ENCODE peak calls at places on chromosomes 7 and 10, in four cellular contexts. B is lower lobe of right lung; M is AG04450; Z is CD8-positive, alpha-beta memory T cell. A is an unnamed sample.

GRCh38 chr10:130814610-130815009 is 496.9 kb downstream of the TCERG1L start:
- DNase-seq in B (no peak), M (no peak), Z (no peak), A (no peak)

GRCh38 chr7:49866076-49866735 is 92.8 kb downstream of the VWC2 start:
- DNase-seq in Z (no peak), M (no peak), B (no peak), A (no peak)

GRCh38 chr7:150937848-150938561 is 40.1 kb downstream of the KCNH2 start:
- DNase-seq in M (no peak), Z (no peak), B (peak; percentile 41), A (no peak)

GRCh38 chr10:27088263-27089044 is 11.8 kb downstream of the ANKRD26 start:
- DNase-seq in B (no peak), M (no peak), Z (no peak), A (no peak)

GRCh38 chr7:80014507-80014906 is 120.1 kb upstream of the GNAI1 start:
- DNase-seq in Z (no peak), B (no peak), M (no peak), A (no peak)

GRCh38 chr10:7335977-7336376 is 74.9 kb downstream of the SFMBT2 start:
- DNase-seq in M (no peak), B (no peak), Z (no peak), A (no peak)

GRCh38 chr10:118459642-118460193 is 117.6 kb upstream of the FAM204A start:
- DNase-seq in M (peak; percentile 18), Z (peak; percentile 5), B (peak; percentile 50), A (peak; percentile 25)

GRCh38 chr7:158495780-158496179 is 91.8 kb downstream of the PTPRN2 start:
- DNase-seq in Z (no peak), B (no peak), M (no peak), A (no peak)

GRCh38 chr7:27157717-27158431 is 1.4 kb upstream of the HOXA7 start:
- DNase-seq in Z (no peak), M (no peak), B (no peak), A (peak; percentile 46)

GRCh38 chr7:27155816-27156507 is 513 bp downstream of the HOXA7 start:
- DNase-seq in M (no peak), Z (no peak), B (no peak), A (no peak)

GRCh38 chr7:27156901-27157716 is 634 bp upstream of the HOXA7 start:
- DNase-seq in M (no peak), Z (no peak), B (no peak), A (no peak)

GRCh38 chr7:27154901-27155815 is 1.3 kb downstream of the HOXA7 start:
- DNase-seq in B (no peak), M (no peak), Z (no peak), A (peak; percentile 24)

GRCh38 chr7:27156508-27156898 is at the start of gene HOXA7:
- DNase-seq in Z (no peak), B (no peak), M (no peak), A (no peak)
- H3K27ac ChIP-seq in Z (no peak within 1 kb of the TSS), B (peak within 1 kb of the TSS; percentile 81), M (peak within 1 kb of the TSS; percentile 21), A (no peak within 1 kb of the TSS)

GRCh38 chr10:100901051-100901450 is 11.7 kb upstream of the SLF2 start:
- DNase-seq in Z (no peak), M (no peak), B (no peak), A (no peak)
- H3K27me3 ChIP-seq in Z (no peaks in the 10 kb centered on the region), M (no peaks in the 10 kb centered on the region), B (peaks cover 9% of the 10 kb centered on the region), A (no peaks in the 10 kb centered on the region)

GRCh38 chr10:110151467-110151866 is 55.9 kb upstream of the MXI1 start:
- DNase-seq in M (no peak), Z (no peak), B (peak; percentile 60), A (no peak)

GRCh38 chr10:110151871-110152270 is 55.5 kb upstream of the MXI1 start:
- DNase-seq in B (no peak), M (no peak), Z (no peak), A (no peak)

GRCh38 chr10:110147961-110148360 is 59.4 kb upstream of the MXI1 start:
- DNase-seq in B (no peak), Z (no peak), M (no peak), A (no peak)

GRCh38 chr10:110150981-110151380 is 56.4 kb upstream of the MXI1 start:
- DNase-seq in Z (no peak), B (no peak), M (no peak), A (no peak)

DNA sequence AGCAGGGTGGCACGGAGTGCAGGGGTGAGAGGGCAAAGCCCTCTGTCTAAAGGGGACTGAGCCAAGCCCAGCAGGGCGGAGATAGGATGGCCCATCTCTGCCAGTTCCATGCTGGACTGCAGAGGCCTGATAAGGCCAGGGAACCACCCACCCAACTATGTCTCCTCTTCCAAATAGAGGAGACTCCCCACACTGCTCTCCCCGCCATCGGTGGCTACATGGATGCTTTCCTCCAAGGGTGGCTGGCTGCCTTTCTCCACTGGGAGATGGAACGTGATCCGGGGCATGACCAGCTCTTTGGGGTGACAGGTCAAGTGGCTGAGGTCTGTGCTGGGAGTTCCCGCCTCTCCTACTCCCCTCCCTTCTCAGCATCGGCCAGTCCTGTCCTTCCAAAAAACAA is 58.1 kb upstream of the MXI1 start:
- DNase-seq in Z (no peak), M (no peak), B (no peak), A (no peak)
- H3K27ac ChIP-seq in Z (no peak overlapping the region), M (no peak overlapping the region), B (no peak overlapping the region), A (no peak overlapping the region)

DNA sequence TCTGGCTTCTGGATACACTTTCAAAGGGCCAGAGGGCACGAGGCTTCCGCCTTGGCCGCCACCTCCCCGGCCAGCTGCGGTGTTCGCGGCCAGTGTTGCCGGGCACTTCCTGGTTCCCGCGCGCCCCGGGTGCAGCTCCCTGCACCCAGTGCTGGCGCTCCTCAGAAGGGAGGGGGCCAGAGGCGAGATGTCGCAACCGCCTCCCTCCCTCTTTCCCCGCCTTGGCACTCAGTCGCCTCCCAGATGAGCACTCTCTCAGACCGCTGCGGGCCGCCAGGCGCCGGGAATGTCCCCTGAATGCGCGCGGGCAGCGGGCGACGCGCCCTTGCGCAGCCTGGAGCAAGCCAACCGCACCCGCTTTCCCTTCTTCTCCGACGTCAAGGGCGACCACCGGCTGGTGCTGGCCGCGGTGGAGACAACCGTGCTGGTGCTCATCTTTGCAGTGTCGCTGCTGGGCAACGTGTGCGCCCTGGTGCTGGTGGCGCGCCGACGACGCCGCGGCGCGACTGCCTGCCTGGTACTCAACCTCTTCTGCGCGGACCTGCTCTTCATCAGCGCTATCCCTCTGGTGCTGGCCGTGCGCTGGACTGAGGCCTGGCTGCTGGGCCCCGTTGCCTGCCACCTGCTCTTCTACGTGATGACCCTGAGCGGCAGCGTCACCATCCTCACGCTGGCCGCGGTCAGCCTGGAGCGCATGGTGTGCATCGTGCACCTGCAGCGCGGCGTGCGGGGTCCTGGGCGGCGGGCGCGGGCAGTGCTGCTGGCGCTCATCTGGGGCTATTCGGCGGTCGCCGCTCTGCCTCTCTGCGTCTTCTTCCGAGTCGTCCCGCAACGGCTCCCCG is at the start of gene FFAR4:
- DNase-seq in B (peak; percentile 80), Z (no peak), M (no peak), A (no peak)
- H3K27me3 ChIP-seq in B (peaks cover 39% of the 10 kb centered on the region), Z (no peaks in the 10 kb centered on the region), M (peaks cover 56% of the 10 kb centered on the region), A (no peaks in the 10 kb centered on the region)

GRCh38 chr10:45420453-45421192 is 46.6 kb downstream of the ALOX5 start:
- DNase-seq in Z (peak; percentile 50), B (peak; percentile 79), M (peak; percentile 20), A (peak; percentile 68)

GRCh38 chr10:45422862-45423659 is 49.0 kb downstream of the ALOX5 start:
- DNase-seq in B (no peak), Z (no peak), M (no peak), A (no peak)

GRCh38 chr10:45423976-45424499 is 50.0 kb downstream of the ALOX5 start:
- DNase-seq in M (no peak), B (no peak), Z (no peak), A (no peak)

GRCh38 chr10:45421231-45422097 is 47.4 kb downstream of the ALOX5 start:
- DNase-seq in Z (peak; percentile 11), B (no peak), M (no peak), A (no peak)

DNA sequence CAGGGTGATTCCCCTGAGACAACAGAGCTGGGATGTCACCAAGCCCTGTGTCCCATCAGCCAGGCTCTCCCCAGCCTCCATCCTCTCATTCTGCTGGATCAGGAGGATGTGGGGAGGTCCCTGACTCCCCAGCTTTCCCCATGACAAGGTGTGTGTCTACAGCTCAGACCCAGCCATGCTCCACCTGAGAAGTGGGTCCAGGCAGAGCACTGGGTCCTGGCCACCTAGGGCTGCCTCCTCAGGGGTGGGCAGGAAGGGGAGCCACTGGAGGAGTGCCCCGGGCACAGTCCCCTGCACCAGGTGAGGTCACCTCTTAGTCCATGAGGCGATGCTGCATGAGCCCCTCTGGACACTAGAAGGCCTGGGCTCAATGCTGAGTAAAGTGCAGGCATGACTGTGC is 48.2 kb downstream of the ALOX5 start:
- DNase-seq in B (no peak), Z (no peak), M (no peak), A (no peak)
- H3K27ac ChIP-seq in B (peak overlapping the region; percentile 86), Z (peak overlapping the region; percentile 39), M (no peak overlapping the region), A (no peak overlapping the region)

GRCh38 chr10:101286248-101287046 is 57.2 kb upstream of the LBX1 start:
- DNase-seq in B (no peak), M (no peak), Z (no peak), A (no peak)

GRCh38 chr10:101285093-101285463 is 55.8 kb upstream of the LBX1 start:
- DNase-seq in M (no peak), Z (no peak), B (no peak), A (no peak)

GRCh38 chr10:101284171-101285092 is 55.2 kb upstream of the LBX1 start:
- DNase-seq in Z (no peak), B (no peak), M (no peak), A (no peak)

GRCh38 chr10:101287183-101287830 is 58.0 kb upstream of the LBX1 start:
- DNase-seq in M (no peak), Z (no peak), B (no peak), A (no peak)

DNA sequence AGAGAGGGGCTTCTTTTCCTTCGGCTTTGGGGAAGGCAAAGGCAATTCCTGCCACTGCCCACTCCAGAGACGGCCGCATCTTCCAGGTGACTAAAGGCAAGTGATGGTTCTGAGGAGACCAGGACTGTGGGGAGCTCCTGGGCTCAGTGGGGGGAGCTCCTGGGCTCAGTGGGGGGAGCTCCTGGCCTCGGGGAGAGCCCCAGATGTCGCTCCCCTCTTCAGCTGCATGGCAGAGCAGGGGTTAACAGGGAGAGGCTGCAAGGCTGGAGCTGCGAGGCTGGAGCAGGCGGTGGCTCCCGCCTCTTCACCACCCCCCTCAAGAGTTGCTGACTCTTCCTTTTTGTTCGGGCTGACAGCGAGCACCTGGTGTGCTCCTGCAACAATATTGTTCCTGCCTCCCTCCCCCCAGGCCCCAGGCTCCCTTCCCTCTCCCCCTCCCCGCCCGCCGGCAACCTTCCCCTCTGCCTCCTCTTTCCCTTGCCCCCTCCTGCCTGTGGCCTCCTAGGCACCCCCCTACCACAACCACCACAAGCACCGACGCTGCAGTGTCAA is 56.3 kb upstream of the LBX1 start:
- DNase-seq in Z (no peak), B (no peak), M (no peak), A (no peak)
- H3K27me3 ChIP-seq in Z (peaks cover 64% of the 10 kb centered on the region), B (peaks cover 87% of the 10 kb centered on the region), M (peaks cover 84% of the 10 kb centered on the region), A (peaks cover 35% of the 10 kb centered on the region)